ENCODE peak calls at places on chromosomes 6 and 20, in eight cellular contexts. D, J, Y, L, R, B, X and F are unnamed samples.
A peak's percentile ranks its signal among the peaks of the same experiment; 100 is the strongest.

GRCh38 chr6:156691018-156691417 is 86.2 kb upstream of the ARID1B start:
- DNase-seq in D (no peak), J (no peak), Y (no peak), L (no peak), R (no peak), B (no peak), X (no peak), F (no peak)

GRCh38 chr6:2103644-2104523 is 141.5 kb downstream of the GMDS start:
- DNase-seq in D (no peak), J (no peak), Y (no peak), L (no peak), R (no peak), B (peak; percentile 70), X (peak; percentile 66), F (peak; percentile 88)

GRCh38 chr6:38792356-38792755 is 77.2 kb downstream of the DNAH8 start:
- DNase-seq in D (no peak), J (no peak), Y (no peak), L (no peak), R (no peak), B (no peak), X (no peak), F (no peak)

GRCh38 chr6:12241493-12242214 is 48.5 kb upstream of the EDN1 start:
- DNase-seq in D (no peak), J (no peak), Y (no peak), L (peak; percentile 48), R (no peak), B (no peak), X (no peak), F (no peak)

GRCh38 chr20:49603209-49603627 is 35.3 kb upstream of the PTGIS start:
- DNase-seq in D (no peak), J (peak; percentile 82), Y (peak; percentile 90), L (no peak), R (no peak), B (peak; percentile 36), X (no peak), F (no peak)

GRCh38 chr6:88459224-88459623 is 293.1 kb upstream of the CNR1 start:
- DNase-seq in D (no peak), J (no peak), Y (no peak), L (no peak), R (no peak), B (no peak), X (no peak), F (no peak)

GRCh38 chr6:67009818-67010217 is 1302.8 kb upstream of the EYS start:
- DNase-seq in D (no peak), J (peak; percentile 72), Y (no peak), L (no peak), R (no peak), B (no peak), X (no peak), F (peak; percentile 23)

GRCh38 chr6:136791296-136792065 is 796 bp downstream of the MAP3K5 start:
- DNase-seq in D (no peak), J (peak; percentile 72), Y (peak; percentile 25), L (peak; percentile 77), R (peak; percentile 84), B (peak; percentile 60), X (peak; percentile 78), F (no peak)

GRCh38 chr6:17574871-17575560 is 25.1 kb upstream of the FAM8A1 start:
- DNase-seq in D (no peak), J (no peak), Y (peak; percentile 55), L (no peak), R (no peak), B (peak; percentile 78), X (peak; percentile 85), F (no peak)

GRCh38 chr6:100923481-100923880 is 42.4 kb upstream of the ASCC3 start:
- DNase-seq in D (no peak), J (no peak), Y (no peak), L (no peak), R (no peak), B (no peak), X (no peak), F (no peak)

GRCh38 chr20:20441259-20441658 is 73.4 kb downstream of the INSM1 start:
- DNase-seq in D (no peak), J (peak; percentile 55), Y (no peak), L (peak; percentile 22), R (no peak), B (no peak), X (no peak), F (no peak)

GRCh38 chr6:83505376-83505775 is 7.0 kb upstream of the PRSS35 start:
- DNase-seq in D (no peak), J (no peak), Y (no peak), L (peak; percentile 9), R (peak; percentile 36), B (no peak), X (no peak), F (no peak)

GRCh38 chr20:38222231-38222922 is 38.2 kb downstream of the KIAA1755 start:
- DNase-seq in D (no peak), J (peak; percentile 95), Y (no peak), L (peak; percentile 82), R (peak; percentile 58), B (peak; percentile 49), X (peak; percentile 70), F (no peak)

GRCh38 chr6:7732219-7732618 is 6.3 kb downstream of the BMP6 start:
- DNase-seq in D (no peak), J (no peak), Y (no peak), L (no peak), R (no peak), B (no peak), X (no peak), F (no peak)

GRCh38 chr6:22236626-22237414 is 60.0 kb downstream of the PRL start:
- DNase-seq in D (no peak), J (no peak), Y (peak; percentile 57), L (peak; percentile 2), R (no peak), B (peak; percentile 90), X (peak; percentile 97), F (no peak)

GRCh38 chr6:77638129-77638830 is 14.6 kb upstream of the MEI4 start:
- DNase-seq in D (no peak), J (no peak), Y (no peak), L (no peak), R (no peak), B (peak; percentile 5), X (peak; percentile 73), F (no peak)
- TF ChIP-seq CTCF in D (no peak), J (no peak), Y (no peak), L (no peak), R (no peak), B (no peak), X (no peak), F (no peak)

GRCh38 chr6:9461161-9461560 is 953.7 kb downstream of the TFAP2A start:
- DNase-seq in D (no peak), J (no peak), Y (no peak), L (no peak), R (no peak), B (no peak), X (peak; percentile 23), F (no peak)

GRCh38 chr6:9458424-9458823 is 956.5 kb downstream of the TFAP2A start:
- DNase-seq in D (no peak), J (no peak), Y (no peak), L (no peak), R (no peak), B (no peak), X (no peak), F (no peak)

GRCh38 chr6:9467746-9468145 is 947.1 kb downstream of the TFAP2A start:
- DNase-seq in D (no peak), J (no peak), Y (no peak), L (no peak), R (no peak), B (peak; percentile 36), X (peak; percentile 9), F (no peak)

GRCh38 chr6:9464583-9464982 is 950.3 kb downstream of the TFAP2A start:
- DNase-seq in D (no peak), J (no peak), Y (no peak), L (no peak), R (no peak), B (no peak), X (no peak), F (no peak)

GRCh38 chr6:9463311-9463710 is 951.6 kb downstream of the TFAP2A start:
- DNase-seq in D (no peak), J (no peak), Y (no peak), L (no peak), R (no peak), B (peak; percentile 10), X (peak; percentile 45), F (no peak)
- TF ChIP-seq CTCF in D (no peak), J (no peak), Y (no peak), L (no peak), R (no peak), B (no peak), X (no peak), F (no peak)

GRCh38 chr6:133358598-133358997 is 117.4 kb downstream of the EYA4 start:
- DNase-seq in D (no peak), J (no peak), Y (no peak), L (no peak), R (no peak), B (no peak), X (no peak), F (no peak)

GRCh38 chr6:133360194-133360593 is 119.0 kb downstream of the EYA4 start:
- DNase-seq in D (no peak), J (no peak), Y (no peak), L (no peak), R (no peak), B (no peak), X (no peak), F (no peak)

GRCh38 chr6:133359256-133359655 is 118.1 kb downstream of the EYA4 start:
- DNase-seq in D (no peak), J (no peak), Y (no peak), L (no peak), R (no peak), B (no peak), X (no peak), F (no peak)

GRCh38 chr6:133359760-133360159 is 118.6 kb downstream of the EYA4 start:
- DNase-seq in D (no peak), J (no peak), Y (no peak), L (no peak), R (no peak), B (no peak), X (no peak), F (no peak)

DNA sequence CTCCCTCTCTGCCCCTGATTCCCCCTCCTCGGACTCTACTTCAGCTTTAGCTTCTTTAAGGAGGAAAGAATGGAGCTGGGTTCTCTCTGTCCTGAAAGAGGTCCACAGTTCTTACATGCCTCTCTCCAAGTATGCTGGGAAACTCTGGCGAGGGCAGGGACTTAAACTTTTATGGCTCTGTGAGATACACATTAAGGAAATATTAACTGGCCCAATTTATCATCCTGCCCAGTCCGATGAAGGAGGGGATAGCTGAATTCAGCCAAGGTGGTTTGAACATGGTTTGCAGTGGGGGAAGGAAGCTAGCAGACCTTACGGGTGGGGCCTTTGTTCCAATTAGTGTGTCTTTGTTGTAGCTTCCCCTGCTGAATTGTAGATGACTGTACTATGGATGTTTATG is 121.7 kb downstream of the EYA4 start:
- DNase-seq in D (no peak), J (no peak), Y (no peak), L (no peak), R (no peak), B (no peak), X (no peak), F (no peak)
- TF ChIP-seq CTCF in D (no peak), J (no peak), Y (no peak), L (no peak), R (no peak), B (no peak), X (no peak), F (no peak)

DNA sequence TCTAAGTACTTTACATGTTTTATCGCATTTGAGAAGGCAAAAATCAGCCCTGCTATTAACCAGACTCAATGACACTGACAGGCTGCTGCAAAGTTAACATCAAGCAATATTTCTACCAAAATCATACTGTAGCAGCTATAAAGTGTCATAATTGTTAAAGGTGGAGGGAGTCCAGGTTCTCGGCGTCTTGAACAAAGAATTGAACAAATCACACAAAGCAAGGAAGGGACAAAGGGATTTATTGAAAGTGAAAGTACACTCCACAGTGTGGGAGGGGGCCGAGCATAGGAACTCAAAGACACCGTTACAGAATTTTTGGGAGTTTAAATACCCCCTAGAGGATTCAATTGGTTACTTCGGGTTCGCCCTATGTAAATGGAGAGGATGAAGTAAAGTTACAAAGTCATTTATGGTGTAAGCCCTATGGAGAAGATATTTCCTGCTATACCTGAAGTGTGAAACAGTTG is 12.9 kb upstream of the ZNF391 start:
- DNase-seq in D (no peak), J (peak; percentile 50), Y (no peak), L (no peak), R (no peak), B (peak; percentile 0), X (peak; percentile 47), F (no peak)
- TF ChIP-seq CTCF in D (no peak), J (peak; percentile 47), Y (no peak), L (no peak), R (no peak), B (no peak), X (no peak), F (no peak)